ENCODE peak calls at places on chromosomes 3 and 15, in seven cellular contexts. L is astrocyte of the spinal cord, P is BE2C, K is AG04450, X is uterus, F is cardiac fibroblast, W is heart left ventricle. Z is an unnamed sample.

GRCh38 chr3:188834349-188834748 is 337.4 kb upstream of the TPRG1 start:
- DNase-seq in P (no peak), X (no peak), F (no peak), W (no peak), K (no peak), L (no peak), Z (no peak)

GRCh38 chr15:66684136-66684681 is 17.8 kb upstream of the SMAD6 start:
- DNase-seq in W (no peak), K (no peak), F (no peak), P (no peak), L (no peak), X (no peak), Z (no peak)

GRCh38 chr3:117665311-117665710 is 955.7 kb downstream of the TUSC7 start:
- DNase-seq in W (no peak), X (no peak), K (no peak), P (peak; percentile 69), L (no peak), F (no peak), Z (no peak)

GRCh38 chr3:156727519-156728205 is 53.3 kb downstream of the TIPARP start:
- DNase-seq in W (no peak), P (no peak), F (peak; percentile 49), L (no peak), X (no peak), K (no peak), Z (no peak)

GRCh38 chr3:124926426-124927116 is 8.0 kb downstream of the MUC13 start:
- DNase-seq in F (no peak), K (no peak), P (no peak), W (no peak), L (peak; percentile 11), X (no peak), Z (no peak)

GRCh38 chr3:139601191-139601961 is 61.8 kb upstream of the RBP1 start:
- DNase-seq in F (no peak), P (peak; percentile 19), L (no peak), K (no peak), X (no peak), W (no peak), Z (no peak)

GRCh38 chr3:156215751-156216150 is 95.4 kb downstream of the KCNAB1 start:
- DNase-seq in K (no peak), W (no peak), X (no peak), L (no peak), P (no peak), F (no peak), Z (no peak)

GRCh38 chr3:98977520-98977919 is 76.0 kb upstream of the DCBLD2 start:
- DNase-seq in P (no peak), X (no peak), F (peak; percentile 95), W (no peak), K (peak; percentile 52), L (peak; percentile 97), Z (peak; percentile 90)

GRCh38 chr15:33985287-33985686 is 17.0 kb downstream of the CHRM5 start:
- DNase-seq in P (no peak), L (peak; percentile 93), F (peak; percentile 92), K (peak; percentile 71), X (no peak), W (no peak), Z (peak; percentile 84)

GRCh38 chr3:114994554-114995341 is 152.3 kb downstream of the ZBTB20 start:
- DNase-seq in L (no peak), K (no peak), W (no peak), P (no peak), F (no peak), X (no peak), Z (no peak)

GRCh38 chr15:77527164-77527778 is 105.4 kb downstream of the LINGO1 start:
- DNase-seq in W (peak; percentile 55), K (peak; percentile 59), X (no peak), F (peak; percentile 20), L (peak; percentile 71), P (peak; percentile 76), Z (peak; percentile 37)

GRCh38 chr3:129521702-129522101 is 6.7 kb upstream of the RHO start:
- DNase-seq in L (no peak), X (no peak), F (no peak), P (no peak), W (no peak), K (no peak), Z (no peak)

GRCh38 chr15:88701561-88702095 is 62.8 kb downstream of the ISG20 start:
- DNase-seq in W (no peak), P (no peak), K (no peak), F (peak; percentile 8), L (no peak), X (no peak), Z (no peak)

GRCh38 chr3:147351301-147351700 is 55.0 kb downstream of the ZIC4 start:
- DNase-seq in W (no peak), L (no peak), F (no peak), X (no peak), P (no peak), K (no peak), Z (no peak)

GRCh38 chr3:153144779-153145178 is 17.2 kb upstream of the RAP2B start:
- DNase-seq in X (no peak), W (no peak), L (peak; percentile 67), F (peak; percentile 69), P (no peak), K (no peak), Z (peak; percentile 51)

GRCh38 chr3:13852638-13853009 is 27.2 kb downstream of the WNT7A start:
- DNase-seq in L (no peak), F (no peak), P (no peak), W (no peak), K (no peak), X (no peak), Z (no peak)

GRCh38 chr3:154229217-154229590 is 95.1 kb downstream of the DHX36 start:
- DNase-seq in K (no peak), P (no peak), F (no peak), X (no peak), L (no peak), W (no peak), Z (no peak)

GRCh38 chr3:108528459-108529231 is 18.2 kb upstream of the MYH15 start:
- DNase-seq in X (no peak), P (no peak), W (no peak), L (no peak), K (no peak), F (no peak), Z (no peak)

GRCh38 chr15:85592148-85592547 is 202.6 kb downstream of the KLHL25 start:
- DNase-seq in K (no peak), X (no peak), F (peak; percentile 92), W (no peak), P (peak; percentile 13), L (peak; percentile 86), Z (peak; percentile 90)

GRCh38 chr3:42014443-42014945 is 52.6 kb upstream of the ULK4 start:
- DNase-seq in F (peak; percentile 41), K (no peak), L (peak; percentile 39), W (no peak), X (no peak), P (no peak), Z (peak; percentile 47)

GRCh38 chr3:100419406-100419805 is 18.1 kb downstream of the LNP1 start:
- DNase-seq in K (no peak), L (no peak), X (no peak), P (no peak), W (no peak), F (no peak), Z (no peak)

GRCh38 chr15:92900712-92901052 is 558 bp downstream of the CHD2 start:
- DNase-seq in F (peak; percentile 40), K (no peak), P (no peak), X (no peak), L (no peak), W (no peak), Z (peak; percentile 43)

GRCh38 chr15:92901053-92901761 is 1.1 kb downstream of the CHD2 start:
- DNase-seq in K (no peak), X (no peak), P (no peak), L (peak; percentile 55), W (no peak), F (peak; percentile 43), Z (peak; percentile 54)

GRCh38 chr15:92897620-92898019 is 2.5 kb upstream of the CHD2 start:
- DNase-seq in F (no peak), W (no peak), L (no peak), P (no peak), X (no peak), K (no peak), Z (no peak)

GRCh38 chr15:92899910-92900711 is at the start of gene CHD2:
- DNase-seq in W (no peak), P (peak; percentile 72), X (peak; percentile 60), L (peak; percentile 91), F (peak; percentile 91), K (peak; percentile 41), Z (peak; percentile 81)

GRCh38 chr15:92898988-92899909 is 875 bp upstream of the CHD2 start:
- DNase-seq in K (no peak), F (peak; percentile 41), P (no peak), W (no peak), L (peak; percentile 0), X (no peak), Z (no peak)
- TF ChIP-seq CTCF in K (peak; percentile 42), F (peak; percentile 25), P (peak; percentile 54), W (peak; percentile 17), L (no peak), X (no peak), Z (peak; percentile 32)

DNA sequence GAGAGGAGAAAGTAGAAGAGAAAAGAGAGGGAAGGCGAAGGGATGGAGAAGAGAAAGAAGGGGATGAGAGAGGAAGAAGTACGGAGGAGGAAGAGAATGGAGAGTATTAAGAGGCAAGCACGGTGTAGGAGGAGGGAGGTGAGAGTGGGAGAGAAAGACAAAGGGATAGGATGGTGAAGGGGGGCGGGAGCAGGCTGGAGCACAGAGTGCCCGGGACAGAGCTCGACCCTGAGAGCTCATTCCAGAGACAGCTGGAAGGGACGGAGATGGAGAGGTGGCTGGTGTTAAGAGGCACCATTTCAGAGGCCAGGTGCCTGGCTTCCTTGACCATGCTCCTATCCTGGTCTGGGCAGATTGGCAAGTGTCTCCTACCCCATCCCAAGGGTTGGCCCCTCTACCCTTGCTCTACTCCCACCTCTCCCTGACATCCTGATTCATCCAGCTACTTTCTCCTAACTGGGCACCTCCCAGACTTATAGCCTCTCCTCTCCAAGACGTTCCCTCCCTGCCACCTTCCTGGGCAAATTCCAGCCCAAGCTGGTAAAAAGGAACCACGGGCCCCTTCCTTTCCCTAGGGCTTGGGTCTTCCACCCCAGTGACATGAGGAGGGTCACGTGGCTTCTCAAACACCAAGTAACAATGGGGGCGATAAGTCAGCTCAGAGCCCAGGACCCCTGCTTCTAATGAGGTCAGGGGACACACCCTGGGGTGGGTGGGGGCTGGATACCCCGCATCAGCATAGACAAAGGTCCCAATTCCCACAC is 1.2 kb downstream of the CLCN2 start:
- DNase-seq in F (no peak), L (no peak), X (no peak), W (no peak), K (no peak), P (no peak), Z (no peak)
- H3K4me3 ChIP-seq in F (peak overlapping the region; percentile 74), L (peak overlapping the region; percentile 80), X (peak overlapping the region; percentile 95), W (peak overlapping the region; percentile 89), K (peak overlapping the region; percentile 81), P (peak overlapping the region; percentile 86), Z (peak overlapping the region; percentile 85)

DNA sequence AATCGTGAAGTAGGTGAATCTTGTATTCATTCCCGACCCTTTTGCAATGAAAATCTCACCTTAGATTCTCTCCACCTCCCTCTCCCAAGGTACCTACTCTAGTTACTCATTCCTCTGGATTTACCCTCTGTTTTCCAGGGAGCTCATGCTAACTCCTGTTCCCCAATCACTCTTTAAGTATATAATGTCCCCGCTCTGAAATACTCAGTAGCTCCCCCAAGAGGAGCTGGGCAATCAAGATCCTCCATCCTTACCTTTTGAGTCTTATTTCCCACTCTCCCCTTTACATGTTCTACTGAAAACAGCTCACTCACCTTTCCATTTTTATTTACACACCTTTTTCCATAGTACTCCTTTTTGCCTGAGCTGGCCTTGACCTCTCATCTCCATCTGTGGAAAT is 599.9 kb downstream of the RBMS3 start:
- DNase-seq in P (no peak), L (no peak), W (no peak), K (no peak), F (no peak), X (no peak), Z (no peak)
- TF ChIP-seq CTCF in P (no peak), L (no peak), W (no peak), K (no peak), F (no peak), X (no peak), Z (no peak)

GRCh38 chr15:69855601-69856000 is 242.1 kb downstream of the TLE3 start:
- DNase-seq in W (no peak), K (no peak), X (no peak), L (peak; percentile 46), P (peak; percentile 26), F (peak; percentile 9), Z (no peak)
- H3K4me3 ChIP-seq in W (no peak overlapping the region), K (no peak overlapping the region), X (no peak overlapping the region), L (no peak overlapping the region), P (no peak overlapping the region), F (no peak overlapping the region), Z (no peak overlapping the region)